ENCODE peak calls at places on chromosome 18, in seven cellular contexts. One of them, this sample, is unnamed.
A peak's percentile ranks its signal among the peaks of the same experiment; 100 is the strongest.

GRCh38 chr18:11963991-11964484 is 17.3 kb upstream of the IMPA2 start:
- DNase-seq in left colon: no peak
- DNase-seq in A172: no peak
- DNase-seq in activated T-helper 2 cell treated with anti-CD3 and anti-CD28 coated beads, Interferon-gamma antibody, Interleukin-2, Interleukin-4, amounts not matched to agents 10 μg/mL and 5 μg/mL and 100 μg/mL, durations not matched to agents 14 hours and 24 hours and 36 hours: no peak
- DNase-seq in left ventricle myocardium inferior: no peak
- DNase-seq in choroid plexus epithelial cell: peak; percentile 89
- DNase-seq in activated CD8-positive, alpha-beta memory T cell treated with anti-CD3 and anti-CD28 coated beads, Interleukin-2, amount 50 U/mL, for 4 hours: no peak
- DNase-seq in this sample: no peak

GRCh38 chr18:56120781-56121180 is 517.6 kb downstream of the TXNL1 start:
- DNase-seq in left colon: no peak
- DNase-seq in A172: no peak
- DNase-seq in activated T-helper 2 cell treated with anti-CD3 and anti-CD28 coated beads, Interferon-gamma antibody, Interleukin-2, Interleukin-4, amounts not matched to agents 10 μg/mL and 5 μg/mL and 100 μg/mL, durations not matched to agents 14 hours and 24 hours and 36 hours: no peak
- DNase-seq in left ventricle myocardium inferior: no peak
- DNase-seq in choroid plexus epithelial cell: no peak
- DNase-seq in activated CD8-positive, alpha-beta memory T cell treated with anti-CD3 and anti-CD28 coated beads, Interleukin-2, amount 50 U/mL, for 4 hours: no peak
- DNase-seq in this sample: no peak

GRCh38 chr18:60950634-60951033 is 382.6 kb upstream of the CDH20 start:
- DNase-seq in left colon: no peak
- DNase-seq in A172: no peak
- DNase-seq in activated T-helper 2 cell treated with anti-CD3 and anti-CD28 coated beads, Interferon-gamma antibody, Interleukin-2, Interleukin-4, amounts not matched to agents 10 μg/mL and 5 μg/mL and 100 μg/mL, durations not matched to agents 14 hours and 24 hours and 36 hours: no peak
- DNase-seq in left ventricle myocardium inferior: no peak
- DNase-seq in choroid plexus epithelial cell: no peak
- DNase-seq in activated CD8-positive, alpha-beta memory T cell treated with anti-CD3 and anti-CD28 coated beads, Interleukin-2, amount 50 U/mL, for 4 hours: no peak
- DNase-seq in this sample: no peak

GRCh38 chr18:11268691-11269686 is 119.6 kb upstream of the PIEZO2 start:
- DNase-seq in left colon: no peak
- DNase-seq in A172: no peak
- DNase-seq in activated T-helper 2 cell treated with anti-CD3 and anti-CD28 coated beads, Interferon-gamma antibody, Interleukin-2, Interleukin-4, amounts not matched to agents 10 μg/mL and 5 μg/mL and 100 μg/mL, durations not matched to agents 14 hours and 24 hours and 36 hours: no peak
- DNase-seq in left ventricle myocardium inferior: no peak
- DNase-seq in choroid plexus epithelial cell: peak; percentile 82
- DNase-seq in activated CD8-positive, alpha-beta memory T cell treated with anti-CD3 and anti-CD28 coated beads, Interleukin-2, amount 50 U/mL, for 4 hours: no peak
- DNase-seq in this sample: no peak

GRCh38 chr18:35610089-35610488 is 28.5 kb downstream of the GALNT1 start:
- DNase-seq in left colon: peak; percentile 27
- DNase-seq in A172: no peak
- DNase-seq in activated T-helper 2 cell treated with anti-CD3 and anti-CD28 coated beads, Interferon-gamma antibody, Interleukin-2, Interleukin-4, amounts not matched to agents 10 μg/mL and 5 μg/mL and 100 μg/mL, durations not matched to agents 14 hours and 24 hours and 36 hours: no peak
- DNase-seq in left ventricle myocardium inferior: no peak
- DNase-seq in choroid plexus epithelial cell: no peak
- DNase-seq in activated CD8-positive, alpha-beta memory T cell treated with anti-CD3 and anti-CD28 coated beads, Interleukin-2, amount 50 U/mL, for 4 hours: no peak
- DNase-seq in this sample: no peak

GRCh38 chr18:57210101-57210661 is 63.3 kb downstream of the BOD1L2 start:
- DNase-seq in left colon: peak; percentile 65
- DNase-seq in A172: peak; percentile 88
- DNase-seq in activated T-helper 2 cell treated with anti-CD3 and anti-CD28 coated beads, Interferon-gamma antibody, Interleukin-2, Interleukin-4, amounts not matched to agents 10 μg/mL and 5 μg/mL and 100 μg/mL, durations not matched to agents 14 hours and 24 hours and 36 hours: no peak
- DNase-seq in left ventricle myocardium inferior: peak; percentile 20
- DNase-seq in choroid plexus epithelial cell: peak; percentile 78
- DNase-seq in activated CD8-positive, alpha-beta memory T cell treated with anti-CD3 and anti-CD28 coated beads, Interleukin-2, amount 50 U/mL, for 4 hours: no peak
- DNase-seq in this sample: peak; percentile 17

GRCh38 chr18:35582899-35583558 is 1.5 kb downstream of the GALNT1 start:
- DNase-seq in left colon: no peak
- DNase-seq in A172: no peak
- DNase-seq in activated T-helper 2 cell treated with anti-CD3 and anti-CD28 coated beads, Interferon-gamma antibody, Interleukin-2, Interleukin-4, amounts not matched to agents 10 μg/mL and 5 μg/mL and 100 μg/mL, durations not matched to agents 14 hours and 24 hours and 36 hours: no peak
- DNase-seq in left ventricle myocardium inferior: no peak
- DNase-seq in choroid plexus epithelial cell: peak; percentile 72
- DNase-seq in activated CD8-positive, alpha-beta memory T cell treated with anti-CD3 and anti-CD28 coated beads, Interleukin-2, amount 50 U/mL, for 4 hours: no peak
- DNase-seq in this sample: peak; percentile 17

GRCh38 chr18:10784596-10785202 is 258.9 kb downstream of the NAPG start:
- DNase-seq in left colon: no peak
- DNase-seq in A172: no peak
- DNase-seq in activated T-helper 2 cell treated with anti-CD3 and anti-CD28 coated beads, Interferon-gamma antibody, Interleukin-2, Interleukin-4, amounts not matched to agents 10 μg/mL and 5 μg/mL and 100 μg/mL, durations not matched to agents 14 hours and 24 hours and 36 hours: no peak
- DNase-seq in left ventricle myocardium inferior: no peak
- DNase-seq in choroid plexus epithelial cell: no peak
- DNase-seq in activated CD8-positive, alpha-beta memory T cell treated with anti-CD3 and anti-CD28 coated beads, Interleukin-2, amount 50 U/mL, for 4 hours: no peak
- DNase-seq in this sample: peak; percentile 32

GRCh38 chr18:2654105-2654827 is 1.3 kb upstream of the SMCHD1 start:
- DNase-seq in left colon: no peak
- DNase-seq in A172: no peak
- DNase-seq in activated T-helper 2 cell treated with anti-CD3 and anti-CD28 coated beads, Interferon-gamma antibody, Interleukin-2, Interleukin-4, amounts not matched to agents 10 μg/mL and 5 μg/mL and 100 μg/mL, durations not matched to agents 14 hours and 24 hours and 36 hours: no peak
- DNase-seq in left ventricle myocardium inferior: no peak
- DNase-seq in choroid plexus epithelial cell: peak; percentile 31
- DNase-seq in activated CD8-positive, alpha-beta memory T cell treated with anti-CD3 and anti-CD28 coated beads, Interleukin-2, amount 50 U/mL, for 4 hours: no peak
- DNase-seq in this sample: peak; percentile 29

GRCh38 chr18:4405965-4406364 is 49.1 kb downstream of the DLGAP1 start:
- DNase-seq in left colon: no peak
- DNase-seq in A172: no peak
- DNase-seq in activated T-helper 2 cell treated with anti-CD3 and anti-CD28 coated beads, Interferon-gamma antibody, Interleukin-2, Interleukin-4, amounts not matched to agents 10 μg/mL and 5 μg/mL and 100 μg/mL, durations not matched to agents 14 hours and 24 hours and 36 hours: no peak
- DNase-seq in left ventricle myocardium inferior: no peak
- DNase-seq in choroid plexus epithelial cell: no peak
- DNase-seq in activated CD8-positive, alpha-beta memory T cell treated with anti-CD3 and anti-CD28 coated beads, Interleukin-2, amount 50 U/mL, for 4 hours: no peak
- DNase-seq in this sample: no peak

GRCh38 chr18:78623142-78623541 is 356.5 kb upstream of the SALL3 start:
- DNase-seq in left colon: no peak
- DNase-seq in A172: no peak
- DNase-seq in activated T-helper 2 cell treated with anti-CD3 and anti-CD28 coated beads, Interferon-gamma antibody, Interleukin-2, Interleukin-4, amounts not matched to agents 10 μg/mL and 5 μg/mL and 100 μg/mL, durations not matched to agents 14 hours and 24 hours and 36 hours: no peak
- DNase-seq in left ventricle myocardium inferior: no peak
- DNase-seq in choroid plexus epithelial cell: no peak
- DNase-seq in activated CD8-positive, alpha-beta memory T cell treated with anti-CD3 and anti-CD28 coated beads, Interleukin-2, amount 50 U/mL, for 4 hours: no peak
- DNase-seq in this sample: no peak

GRCh38 chr18:48455555-48456478 is 46.6 kb upstream of the ZBTB7C start:
- DNase-seq in left colon: peak; percentile 23
- DNase-seq in A172: peak; percentile 82
- DNase-seq in activated T-helper 2 cell treated with anti-CD3 and anti-CD28 coated beads, Interferon-gamma antibody, Interleukin-2, Interleukin-4, amounts not matched to agents 10 μg/mL and 5 μg/mL and 100 μg/mL, durations not matched to agents 14 hours and 24 hours and 36 hours: no peak
- DNase-seq in left ventricle myocardium inferior: no peak
- DNase-seq in choroid plexus epithelial cell: peak; percentile 96
- DNase-seq in activated CD8-positive, alpha-beta memory T cell treated with anti-CD3 and anti-CD28 coated beads, Interleukin-2, amount 50 U/mL, for 4 hours: peak; percentile 60
- DNase-seq in this sample: no peak

GRCh38 chr18:27144672-27145071 is 40.4 kb downstream of the CHST9 start:
- DNase-seq in left colon: no peak
- DNase-seq in A172: no peak
- DNase-seq in activated T-helper 2 cell treated with anti-CD3 and anti-CD28 coated beads, Interferon-gamma antibody, Interleukin-2, Interleukin-4, amounts not matched to agents 10 μg/mL and 5 μg/mL and 100 μg/mL, durations not matched to agents 14 hours and 24 hours and 36 hours: no peak
- DNase-seq in left ventricle myocardium inferior: no peak
- DNase-seq in choroid plexus epithelial cell: no peak
- DNase-seq in activated CD8-positive, alpha-beta memory T cell treated with anti-CD3 and anti-CD28 coated beads, Interleukin-2, amount 50 U/mL, for 4 hours: no peak
- DNase-seq in this sample: no peak

GRCh38 chr18:470661-471501 is 29.6 kb downstream of the COLEC12 start:
- DNase-seq in left colon: no peak
- DNase-seq in A172: no peak
- DNase-seq in activated T-helper 2 cell treated with anti-CD3 and anti-CD28 coated beads, Interferon-gamma antibody, Interleukin-2, Interleukin-4, amounts not matched to agents 10 μg/mL and 5 μg/mL and 100 μg/mL, durations not matched to agents 14 hours and 24 hours and 36 hours: no peak
- DNase-seq in left ventricle myocardium inferior: no peak
- DNase-seq in choroid plexus epithelial cell: peak; percentile 85
- DNase-seq in activated CD8-positive, alpha-beta memory T cell treated with anti-CD3 and anti-CD28 coated beads, Interleukin-2, amount 50 U/mL, for 4 hours: no peak
- DNase-seq in this sample: no peak

GRCh38 chr18:22933958-22934423 is 863 bp downstream of the RBBP8 start:
- DNase-seq in left colon: no peak
- DNase-seq in A172: no peak
- DNase-seq in activated T-helper 2 cell treated with anti-CD3 and anti-CD28 coated beads, Interferon-gamma antibody, Interleukin-2, Interleukin-4, amounts not matched to agents 10 μg/mL and 5 μg/mL and 100 μg/mL, durations not matched to agents 14 hours and 24 hours and 36 hours: no peak
- DNase-seq in left ventricle myocardium inferior: no peak
- DNase-seq in choroid plexus epithelial cell: peak; percentile 19
- DNase-seq in activated CD8-positive, alpha-beta memory T cell treated with anti-CD3 and anti-CD28 coated beads, Interleukin-2, amount 50 U/mL, for 4 hours: no peak
- DNase-seq in this sample: no peak

GRCh38 chr18:60892855-60893254 is 440.4 kb upstream of the CDH20 start:
- DNase-seq in left colon: no peak
- DNase-seq in A172: peak; percentile 52
- DNase-seq in activated T-helper 2 cell treated with anti-CD3 and anti-CD28 coated beads, Interferon-gamma antibody, Interleukin-2, Interleukin-4, amounts not matched to agents 10 μg/mL and 5 μg/mL and 100 μg/mL, durations not matched to agents 14 hours and 24 hours and 36 hours: no peak
- DNase-seq in left ventricle myocardium inferior: no peak
- DNase-seq in choroid plexus epithelial cell: peak; percentile 80
- DNase-seq in activated CD8-positive, alpha-beta memory T cell treated with anti-CD3 and anti-CD28 coated beads, Interleukin-2, amount 50 U/mL, for 4 hours: no peak
- DNase-seq in this sample: no peak

GRCh38 chr18:41655074-41655473 is 300.0 kb upstream of the PIK3C3 start:
- DNase-seq in left colon: no peak
- DNase-seq in A172: no peak
- DNase-seq in activated T-helper 2 cell treated with anti-CD3 and anti-CD28 coated beads, Interferon-gamma antibody, Interleukin-2, Interleukin-4, amounts not matched to agents 10 μg/mL and 5 μg/mL and 100 μg/mL, durations not matched to agents 14 hours and 24 hours and 36 hours: no peak
- DNase-seq in left ventricle myocardium inferior: no peak
- DNase-seq in choroid plexus epithelial cell: peak; percentile 58
- DNase-seq in activated CD8-positive, alpha-beta memory T cell treated with anti-CD3 and anti-CD28 coated beads, Interleukin-2, amount 50 U/mL, for 4 hours: no peak
- DNase-seq in this sample: no peak

GRCh38 chr18:11902522-11903292 is 5.4 kb downstream of the MPPE1 start:
- DNase-seq in left colon: no peak
- DNase-seq in A172: no peak
- DNase-seq in activated T-helper 2 cell treated with anti-CD3 and anti-CD28 coated beads, Interferon-gamma antibody, Interleukin-2, Interleukin-4, amounts not matched to agents 10 μg/mL and 5 μg/mL and 100 μg/mL, durations not matched to agents 14 hours and 24 hours and 36 hours: no peak
- DNase-seq in left ventricle myocardium inferior: no peak
- DNase-seq in choroid plexus epithelial cell: peak; percentile 53
- DNase-seq in activated CD8-positive, alpha-beta memory T cell treated with anti-CD3 and anti-CD28 coated beads, Interleukin-2, amount 50 U/mL, for 4 hours: no peak
- DNase-seq in this sample: no peak

GRCh38 chr18:136433-136832 is 21.9 kb upstream of the USP14 start:
- DNase-seq in left colon: no peak
- DNase-seq in A172: peak; percentile 64
- DNase-seq in activated T-helper 2 cell treated with anti-CD3 and anti-CD28 coated beads, Interferon-gamma antibody, Interleukin-2, Interleukin-4, amounts not matched to agents 10 μg/mL and 5 μg/mL and 100 μg/mL, durations not matched to agents 14 hours and 24 hours and 36 hours: peak; percentile 21
- DNase-seq in left ventricle myocardium inferior: no peak
- DNase-seq in choroid plexus epithelial cell: no peak
- DNase-seq in activated CD8-positive, alpha-beta memory T cell treated with anti-CD3 and anti-CD28 coated beads, Interleukin-2, amount 50 U/mL, for 4 hours: peak; percentile 22
- DNase-seq in this sample: no peak

GRCh38 chr18:51013259-51013658 is 16.8 kb upstream of the SMAD4 start:
- DNase-seq in left colon: no peak
- DNase-seq in A172: no peak
- DNase-seq in activated T-helper 2 cell treated with anti-CD3 and anti-CD28 coated beads, Interferon-gamma antibody, Interleukin-2, Interleukin-4, amounts not matched to agents 10 μg/mL and 5 μg/mL and 100 μg/mL, durations not matched to agents 14 hours and 24 hours and 36 hours: no peak
- DNase-seq in left ventricle myocardium inferior: no peak
- DNase-seq in choroid plexus epithelial cell: no peak
- DNase-seq in activated CD8-positive, alpha-beta memory T cell treated with anti-CD3 and anti-CD28 coated beads, Interleukin-2, amount 50 U/mL, for 4 hours: no peak
- DNase-seq in this sample: no peak